ENCODE peak calls at places on chromosomes 12 and 14, in four cellular contexts. V is activated T-helper 1 cell treated with Interleukin-2 at 50 U/mL for 16 hours; S is adipocyte; L is activated T-cell treated with anti-CD3 and anti-CD28 coated beads, Interleukin-2, amount 50 U/mL, for 72 hours. K is an unnamed sample.

GRCh38 chr12:52007158-52007921 is 594 bp downstream of the TAMALIN start:
- DNase-seq in V (peak), L (peak), S (peak), K (peak)

GRCh38 chr14:86057018-86057667 is 527.2 kb downstream of the FLRT2 start:
- DNase-seq in L (peak), S (peak), V (no peak), K (no peak)

GRCh38 chr12:48157889-48158370 is 615 bp upstream of the ASB8 start:
- DNase-seq in S (no peak), V (no peak), L (peak), K (no peak)

GRCh38 chr12:76790564-76791552 is 26.9 kb downstream of the ZDHHC17 start:
- DNase-seq in V (no peak), S (peak), L (no peak), K (no peak)

GRCh38 chr12:80553316-80553715 is 109.3 kb downstream of the PTPRQ start:
- DNase-seq in L (no peak), S (peak), V (no peak), K (no peak)

GRCh38 chr14:88765130-88765529 is 27.6 kb downstream of the EML5 start:
- DNase-seq in V (no peak), S (peak), L (no peak), K (no peak)

GRCh38 chr14:69246331-69246730 is 13.6 kb upstream of the GALNT16 start:
- DNase-seq in S (no peak), V (no peak), L (no peak), K (no peak)

GRCh38 chr12:91142184-91142583 is 30.9 kb upstream of the LUM start:
- DNase-seq in L (no peak), V (no peak), S (peak), K (no peak)

GRCh38 chr14:101217972-101218371 is 314.4 kb upstream of the RTL1 start:
- DNase-seq in L (no peak), S (no peak), V (no peak), K (no peak)

GRCh38 chr12:50070314-50071060 is 13.1 kb downstream of the ASIC1 start:
- DNase-seq in V (peak), L (peak), S (peak), K (peak)

GRCh38 chr14:76186318-76187027 is 34.8 kb downstream of the GPATCH2L start:
- DNase-seq in V (no peak), S (no peak), L (no peak), K (no peak)

GRCh38 chr12:108563135-108563803 is 873 bp downstream of the ISCU start:
- DNase-seq in S (peak), V (peak), L (peak), K (peak)

GRCh38 chr12:5078423-5078822 is 34.7 kb downstream of the KCNA5 start:
- DNase-seq in V (no peak), L (no peak), S (no peak), K (no peak)

GRCh38 chr14:82239205-82239604 is 705.6 kb upstream of the SEL1L start:
- DNase-seq in S (no peak), V (no peak), L (no peak), K (no peak)

GRCh38 chr12:80565276-80565675 is 121.2 kb downstream of the PTPRQ start:
- DNase-seq in S (peak), V (no peak), L (no peak), K (no peak)

GRCh38 chr14:89592961-89593360 is 175.9 kb upstream of the FOXN3 start:
- DNase-seq in L (no peak), S (no peak), V (no peak), K (no peak)

GRCh38 chr12:109531411-109531810 is 41.9 kb downstream of the MMAB start:
- DNase-seq in S (no peak), V (no peak), L (no peak), K (no peak)

GRCh38 chr12:50110762-50111416 is 1.1 kb upstream of the COX14 start:
- DNase-seq in S (peak), L (no peak), V (no peak), K (no peak)

GRCh38 chr12:3049596-3050314 is 27.4 kb upstream of the TSPAN9 start:
- DNase-seq in S (no peak), V (no peak), L (no peak), K (no peak)

GRCh38 chr12:131828671-131829350 is 618 bp downstream of the MMP17 start:
- DNase-seq in V (no peak), L (peak), S (peak), K (no peak)

GRCh38 chr14:45156067-45156466 is 20.3 kb downstream of the FANCM start:
- DNase-seq in S (no peak), L (no peak), V (no peak), K (no peak)

GRCh38 chr12:124915249-124916236 is 1.1 kb upstream of the UBC start:
- DNase-seq in S (peak), L (no peak), V (no peak), K (no peak)

GRCh38 chr14:100567009-100567876 is 20.0 kb downstream of the BEGAIN start:
- DNase-seq in V (no peak), S (no peak), L (no peak), K (no peak)

GRCh38 chr12:60415361-60415760 is 819.5 kb downstream of the SLC16A7 start:
- DNase-seq in L (no peak), S (no peak), V (no peak), K (no peak)

GRCh38 chr14:71591929-71592328 is 340.3 kb upstream of the RGS6 start:
- DNase-seq in S (peak), V (no peak), L (peak), K (no peak)

GRCh38 chr12:91361864-91362263 is 179.2 kb upstream of the DCN start:
- DNase-seq in L (no peak), V (no peak), S (peak), K (no peak)

GRCh38 chr12:67789266-67789665 is 140.7 kb downstream of the DYRK2 start:
- DNase-seq in S (no peak), L (no peak), V (no peak), K (no peak)

GRCh38 chr12:118463677-118464076 is 87.3 kb downstream of the SUDS3 start:
- DNase-seq in V (no peak), L (no peak), S (no peak), K (no peak)

GRCh38 chr14:39614292-39614923 is 182.2 kb upstream of the FBXO33 start:
- DNase-seq in V (no peak), S (no peak), L (no peak), K (no peak)

K was measured in activated CD4-positive, alpha-beta T cell treated with anti-CD3 and anti-CD28 coated beads for 1 hour.